ENCODE peak calls at places on chromosomes 12 and 14, in eight cellular contexts. J is HFFc6; M is GM04504; X is AG20443; H is upper lobe of right lung; Z is M059J; L is stimulated activated CD4-positive, alpha-beta T cell treated with anti-CD3 and anti-CD28 coated beads, Interleukin-1b, Interleukin-23, amount 100 ng/mL, for 1 hour; B is choroid plexus epithelial cell. E is an unnamed sample.

GRCh38 chr12:4112734-4113396 is 160.7 kb upstream of the CCND2 start:
- DNase-seq in X (no peak), M (no peak), B (peak; percentile 33), J (no peak), H (no peak), Z (no peak), L (no peak), E (no peak)

GRCh38 chr12:81759215-81759991 is at the start of gene PPFIA2:
- DNase-seq in H (peak; percentile 60), B (peak; percentile 33), M (no peak), Z (peak; percentile 2), J (no peak), X (peak; percentile 27), L (no peak), E (no peak)

GRCh38 chr14:100025111-100025510 is 40.1 kb upstream of the EVL start:
- DNase-seq in H (peak; percentile 70), X (peak; percentile 21), J (peak; percentile 54), Z (peak; percentile 47), B (peak; percentile 60), M (no peak), L (no peak), E (no peak)

GRCh38 chr12:70334742-70335141 is 31.3 kb upstream of the KCNMB4 start:
- DNase-seq in X (no peak), L (no peak), Z (no peak), M (no peak), B (no peak), J (no peak), H (no peak), E (no peak)

GRCh38 chr12:27382924-27383323 is 50.3 kb downstream of the BMAL2 start:
- DNase-seq in L (no peak), M (no peak), X (no peak), Z (no peak), B (no peak), H (no peak), J (no peak), E (no peak)

GRCh38 chr14:94098359-94098758 is 12.2 kb upstream of the IFI27 start:
- DNase-seq in Z (no peak), X (peak; percentile 53), J (no peak), B (peak; percentile 23), H (no peak), L (no peak), M (peak; percentile 68), E (peak; percentile 70)

GRCh38 chr14:73753043-73753886 is 39.1 kb upstream of the PNMA1 start:
- DNase-seq in B (no peak), M (no peak), J (no peak), X (no peak), H (peak; percentile 76), Z (no peak), L (no peak), E (no peak)

GRCh38 chr12:32773686-32774085 is 18.0 kb upstream of the YARS2 start:
- DNase-seq in X (no peak), L (no peak), J (no peak), B (no peak), Z (no peak), H (no peak), M (no peak), E (no peak)

GRCh38 chr14:22974530-22975313 is 7.6 kb downstream of the AJUBA start:
- DNase-seq in L (no peak), M (no peak), J (no peak), B (no peak), X (no peak), H (no peak), Z (peak; percentile 62), E (no peak)

GRCh38 chr12:6850796-6851152 is 312 bp downstream of the CDCA3 start:
- DNase-seq in M (no peak), H (no peak), J (no peak), B (no peak), Z (no peak), L (no peak), X (peak; percentile 27), E (no peak)

GRCh38 chr12:120072472-120072871 is 44.1 kb downstream of the RAB35 start:
- DNase-seq in B (no peak), Z (no peak), M (no peak), L (no peak), X (no peak), J (no peak), H (no peak), E (no peak)

GRCh38 chr12:57780284-57780897 is 2.2 kb upstream of the TSFM start:
- DNase-seq in B (no peak), J (no peak), X (no peak), Z (no peak), H (no peak), M (no peak), L (no peak), E (no peak)

GRCh38 chr12:4908694-4909396 is 860 bp upstream of the KCNA1 start:
- DNase-seq in B (no peak), H (no peak), Z (no peak), L (no peak), J (no peak), X (peak; percentile 25), M (no peak), E (no peak)

GRCh38 chr14:69475194-69475818 is 9.2 kb upstream of the PLEKHD1 start:
- DNase-seq in B (peak; percentile 41), J (no peak), L (no peak), M (no peak), X (no peak), H (no peak), Z (peak; percentile 22), E (no peak)

GRCh38 chr14:61489932-61490331 is 168.6 kb downstream of the PRKCH start:
- DNase-seq in H (no peak), X (no peak), J (no peak), M (no peak), B (no peak), L (no peak), Z (no peak), E (no peak)

GRCh38 chr14:85439696-85440328 is 90.1 kb upstream of the FLRT2 start:
- DNase-seq in M (no peak), H (no peak), B (peak; percentile 59), L (no peak), J (peak; percentile 26), X (peak; percentile 63), Z (no peak), E (no peak)

GRCh38 chr14:63901434-63902085 is 48.8 kb downstream of the SYNE2 start:
- DNase-seq in M (peak; percentile 58), B (peak; percentile 91), J (peak; percentile 4), L (no peak), Z (peak; percentile 58), H (no peak), X (peak; percentile 40), E (no peak)

GRCh38 chr14:72503696-72504368 is 390.1 kb downstream of the DPF3 start:
- DNase-seq in M (no peak), X (no peak), Z (peak; percentile 30), J (no peak), L (no peak), B (no peak), H (no peak), E (no peak)

GRCh38 chr12:14275886-14276285 is 89.6 kb upstream of the ATF7IP start:
- DNase-seq in Z (peak; percentile 31), L (no peak), M (no peak), B (no peak), H (no peak), J (no peak), X (no peak), E (no peak)

GRCh38 chr12:24848941-24849477 is 99.9 kb downstream of the BCAT1 start:
- DNase-seq in H (no peak), L (no peak), B (no peak), X (no peak), M (no peak), Z (no peak), J (no peak), E (no peak)

GRCh38 chr14:71579331-71579730 is 352.9 kb upstream of the RGS6 start:
- DNase-seq in X (no peak), Z (no peak), H (no peak), J (no peak), L (no peak), B (peak; percentile 30), M (no peak), E (no peak)

E was measured in HFF-Myc.